ENCODE peak calls at places on chromosomes 11 and 22, in nine cellular contexts. U, B, T, G, N, P, D, X and C are unnamed samples.

GRCh38 chr11:11760838-11761237 is 80.9 kb upstream of the USP47 start:
- DNase-seq in N (no peak), B (no peak), X (no peak), D (no peak), P (no peak), T (no peak), U (no peak), G (no peak), C (no peak)

GRCh38 chr22:26751217-26751616 is 93.8 kb downstream of the MIAT start:
- DNase-seq in P (no peak), G (peak), N (peak), U (peak), D (no peak), B (no peak), X (peak), T (no peak), C (no peak)

GRCh38 chr11:108871152-108871551 is 206.3 kb downstream of the DDX10 start:
- DNase-seq in G (peak), X (peak), D (peak), T (no peak), N (peak), B (no peak), U (peak), P (no peak), C (no peak)

GRCh38 chr11:111000400-111001090 is 245.0 kb upstream of the POU2AF2 start:
- DNase-seq in B (no peak), N (peak), T (no peak), X (no peak), U (no peak), D (no peak), P (no peak), G (no peak), C (no peak)

GRCh38 chr11:112877561-112877960 is 83.7 kb upstream of the NCAM1 start:
- DNase-seq in B (no peak), X (no peak), N (no peak), P (no peak), T (no peak), D (no peak), G (no peak), U (no peak), C (no peak)

GRCh38 chr11:132072044-132072879 is 701.8 kb downstream of the NTM start:
- DNase-seq in D (peak), T (peak), B (no peak), U (no peak), X (no peak), N (peak), P (no peak), G (no peak), C (no peak)

GRCh38 chr11:17553249-17553546 is 6.1 kb downstream of the OTOG start:
- DNase-seq in T (no peak), B (no peak), P (peak), N (no peak), X (no peak), D (no peak), U (no peak), G (no peak), C (no peak)

GRCh38 chr11:75733346-75734107 is 15.9 kb downstream of the MOGAT2 start:
- DNase-seq in N (no peak), G (no peak), X (no peak), T (no peak), B (no peak), P (no peak), U (no peak), D (peak), C (no peak)

GRCh38 chr11:111001986-111002616 is 243.4 kb upstream of the POU2AF2 start:
- DNase-seq in N (peak), T (peak), P (no peak), U (no peak), G (no peak), B (no peak), D (peak), X (no peak), C (no peak)

GRCh38 chr11:95089620-95090542 is at the start of gene ENDOD1:
- DNase-seq in N (peak), D (peak), T (no peak), G (peak), X (peak), U (peak), P (peak), B (peak), C (peak)
- TF ChIP-seq CTCF in N (no peak), D (peak), T (no peak), G (no peak), X (no peak), U (no peak), P (peak), B (peak), C (peak)

GRCh38 chr11:101759771-101760450 is 154.9 kb upstream of the CEP126 start:
- DNase-seq in T (no peak), U (no peak), N (peak), D (peak), G (no peak), X (no peak), P (no peak), B (no peak), C (no peak)
- TF ChIP-seq CTCF in T (peak), U (no peak), N (peak), D (peak), G (no peak), X (no peak), P (no peak), B (no peak), C (peak)

GRCh38 chr11:73296501-73297230 is 11.4 kb upstream of the ARHGEF17 start:
- DNase-seq in U (no peak), N (no peak), B (no peak), D (no peak), P (peak), T (no peak), G (no peak), X (no peak), C (no peak)

GRCh38 chr11:73295996-73296318 is 12.1 kb upstream of the ARHGEF17 start:
- DNase-seq in T (no peak), N (no peak), U (no peak), G (no peak), X (no peak), P (no peak), B (no peak), D (no peak), C (no peak)

GRCh38 chr11:73295259-73295995 is 12.6 kb upstream of the ARHGEF17 start:
- DNase-seq in T (no peak), D (peak), X (peak), U (peak), N (peak), G (peak), P (peak), B (peak), C (peak)

GRCh38 chr11:73293356-73293936 is 14.6 kb upstream of the ARHGEF17 start:
- DNase-seq in N (no peak), B (no peak), U (no peak), T (no peak), D (no peak), G (no peak), X (no peak), P (peak), C (peak)

DNA sequence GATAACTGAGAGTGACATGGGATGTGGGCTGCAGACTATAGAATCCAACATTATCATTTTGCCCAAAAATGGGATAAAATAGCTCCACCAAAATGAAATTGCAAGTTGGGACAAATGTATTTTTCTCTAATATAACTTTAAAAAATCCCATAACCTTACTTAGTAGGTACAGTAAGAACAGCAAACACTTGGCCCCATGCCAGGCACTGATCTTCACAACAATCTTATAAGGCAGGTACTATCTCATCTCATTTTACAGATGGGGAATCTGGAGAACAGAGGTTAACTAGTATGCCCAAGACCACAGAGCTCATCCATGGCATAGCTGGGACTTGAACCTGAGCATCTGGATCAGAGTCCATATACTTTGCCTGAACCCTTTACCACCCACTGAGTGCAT is 13.5 kb upstream of the ARHGEF17 start:
- DNase-seq in P (peak), G (no peak), X (no peak), B (no peak), U (no peak), D (no peak), T (no peak), N (no peak), C (peak)
- TF ChIP-seq CTCF in P (no peak), G (no peak), X (no peak), B (no peak), U (no peak), D (no peak), T (no peak), N (no peak), C (no peak)

DNA sequence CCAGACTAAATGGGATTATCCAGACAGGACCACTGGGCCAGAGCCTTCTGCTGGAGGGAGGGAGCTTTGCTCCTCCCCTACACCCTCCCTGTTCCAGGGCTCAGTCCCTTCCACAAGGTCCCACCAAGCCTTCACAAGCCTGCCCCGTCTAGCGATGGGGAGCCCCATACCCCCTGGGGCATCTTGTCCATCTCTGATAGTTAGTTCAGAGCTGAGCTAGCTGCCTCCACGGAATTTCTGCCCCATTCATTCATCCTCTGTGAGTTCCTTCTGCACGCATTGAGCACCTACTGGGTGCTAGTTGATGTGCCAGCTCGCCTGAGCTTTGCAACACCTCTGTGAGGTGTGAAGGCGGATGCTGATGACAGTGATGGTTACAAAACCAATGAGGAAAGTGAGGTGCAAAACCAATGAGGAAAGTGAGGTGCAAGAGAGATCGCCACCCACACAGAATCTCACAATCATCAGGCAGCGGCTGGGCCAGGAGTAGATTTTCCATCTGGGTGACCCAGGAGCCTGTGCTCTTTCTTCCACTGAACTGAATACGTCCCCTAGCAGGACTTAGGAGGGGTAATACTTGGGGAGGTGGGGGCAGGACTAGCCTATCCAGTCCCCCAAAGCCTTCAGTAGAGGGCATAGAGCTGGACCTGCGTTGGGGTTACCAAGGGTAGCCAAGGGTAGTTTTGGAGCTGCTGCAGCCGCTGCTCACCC is 21.5 kb upstream of the CBX7 start:
- DNase-seq in U (no peak), N (no peak), P (no peak), B (no peak), T (no peak), G (no peak), D (no peak), X (no peak), C (peak)
- TF ChIP-seq CTCF in U (no peak), N (no peak), P (no peak), B (no peak), T (no peak), G (no peak), D (no peak), X (no peak), C (no peak)

GRCh38 chr22:32127904-32128303 is 31.2 kb downstream of the C22orf42 start:
- DNase-seq in G (peak), T (no peak), X (no peak), U (no peak), B (no peak), P (no peak), N (no peak), D (no peak), C (no peak)

GRCh38 chr22:32119568-32120235 is 39.4 kb downstream of the C22orf42 start:
- DNase-seq in P (no peak), G (no peak), T (no peak), U (no peak), B (no peak), N (no peak), D (no peak), X (no peak), C (no peak)

GRCh38 chr22:32122899-32123298 is 36.2 kb downstream of the C22orf42 start:
- DNase-seq in P (no peak), D (no peak), B (no peak), N (no peak), X (no peak), T (no peak), U (no peak), G (no peak), C (no peak)

GRCh38 chr22:32120603-32121002 is 38.5 kb downstream of the C22orf42 start:
- DNase-seq in N (no peak), T (no peak), D (no peak), X (no peak), P (no peak), U (no peak), B (no peak), G (no peak), C (no peak)

GRCh38 chr22:32123657-32124056 is 35.4 kb downstream of the C22orf42 start:
- DNase-seq in N (no peak), P (no peak), D (peak), B (no peak), T (no peak), G (no peak), X (no peak), U (no peak), C (no peak)
- TF ChIP-seq CTCF in N (no peak), P (no peak), D (peak), B (peak), T (no peak), G (peak), X (no peak), U (no peak), C (no peak)